ENCODE peak calls at places on chromosome 14, in ten cellular contexts. W is NCI-H2171; X is activated CD4-positive, CD25-positive, alpha-beta regulatory T cell treated with anti-CD3 and anti-CD28 coated beads, Interleukin-2, amount 50 U/mL, for 72 hours; C is endothelial cell; Q is NB4; P is stimulated activated CD8-positive, alpha-beta memory T cell treated with anti-CD3 and anti-CD28 coated beads, Interleukin-2, amount 100 ng/mL, for 48 hours; G is stomach; R is activated naive CD4-positive, alpha-beta T cell treated with Interleukin-2 at 50 U/mL for 16 hours; D is fibroblast of mammary gland; Z is iPS-NIHi11. E is an unnamed sample.

GRCh38 chr14:88411039-88411438 is 25.6 kb downstream of the SPATA7 start:
- DNase-seq in W (no peak), X (no peak), C (no peak), Q (no peak), P (no peak), G (no peak), R (no peak), D (no peak), Z (no peak), E (no peak)

GRCh38 chr14:77123381-77124344 is 17.9 kb downstream of the ZDHHC22 start:
- DNase-seq in W (peak), X (no peak), C (no peak), Q (no peak), P (no peak), G (peak), R (no peak), D (no peak), Z (peak), E (peak)

GRCh38 chr14:67882973-67883372 is 63.4 kb downstream of the RAD51B start:
- DNase-seq in W (no peak), X (no peak), C (no peak), Q (peak), P (no peak), G (no peak), R (no peak), D (no peak), Z (no peak), E (no peak)

GRCh38 chr14:26775765-26776577 is 178.1 kb upstream of the NOVA1 start:
- DNase-seq in W (no peak), X (no peak), C (no peak), Q (no peak), P (no peak), G (no peak), R (no peak), D (peak), Z (no peak), E (no peak)

GRCh38 chr14:71355324-71356201 is 448.3 kb downstream of the PCNX1 start:
- DNase-seq in W (no peak), X (no peak), C (no peak), Q (no peak), P (no peak), G (peak), R (no peak), D (peak), Z (peak), E (no peak)

GRCh38 chr14:90382491-90383125 is 14.2 kb upstream of the CALM1 start:
- DNase-seq in W (peak), X (no peak), C (peak), Q (peak), P (peak), G (peak), R (peak), D (peak), Z (peak), E (peak)

GRCh38 chr14:65243766-65244442 is 141.6 kb upstream of the MAX start:
- DNase-seq in W (no peak), X (peak), C (no peak), Q (peak), P (no peak), G (no peak), R (no peak), D (no peak), Z (no peak), E (no peak)

GRCh38 chr14:23861666-23862065 is 91.9 kb upstream of the DHRS4 start:
- DNase-seq in W (peak), X (no peak), C (no peak), Q (no peak), P (no peak), G (peak), R (no peak), D (no peak), Z (no peak), E (no peak)

GRCh38 chr14:77889971-77890442 is 90.1 kb downstream of the ADCK1 start:
- DNase-seq in W (no peak), X (no peak), C (no peak), Q (no peak), P (no peak), G (no peak), R (no peak), D (peak), Z (no peak), E (no peak)

GRCh38 chr14:81384900-81385299 is 15.2 kb downstream of the STON2 start:
- DNase-seq in W (peak), X (no peak), C (no peak), Q (no peak), P (no peak), G (no peak), R (no peak), D (peak), Z (peak), E (no peak)

GRCh38 chr14:93132472-93133065 is 16.8 kb upstream of the ITPK1 start:
- DNase-seq in W (no peak), X (no peak), C (peak), Q (peak), P (no peak), G (peak), R (no peak), D (peak), Z (peak), E (peak)

GRCh38 chr14:31837056-31837455 is 240.0 kb upstream of the ARHGAP5 start:
- DNase-seq in W (no peak), X (no peak), C (no peak), Q (no peak), P (no peak), G (no peak), R (no peak), D (no peak), Z (no peak), E (no peak)

GRCh38 chr14:57982802-57983201 is 116.9 kb upstream of the SLC35F4 start:
- DNase-seq in W (peak), X (no peak), C (no peak), Q (no peak), P (no peak), G (no peak), R (no peak), D (no peak), Z (peak), E (no peak)

GRCh38 chr14:49992036-49992435 is 99.2 kb downstream of the ARF6 start:
- DNase-seq in W (no peak), X (no peak), C (no peak), Q (no peak), P (no peak), G (no peak), R (no peak), D (no peak), Z (no peak), E (no peak)